ENCODE peak calls at places on chromosome 9, in six cellular contexts. B is PC-9, Y is left ventricle myocardium inferior, M is aorta, D is psoas muscle, C is upper lobe of right lung. E is an unnamed sample. For H3K36me3, the result is how much of the 10 kb centered on the place peaks cover.

GRCh38 chr9:90773593-90773992 is 28.0 kb upstream of the SYK start:
- DNase-seq in M (no peak), D (no peak), B (no peak), Y (no peak), C (no peak), E (peak)

GRCh38 chr9:677461-678097 is 163.9 kb upstream of the DMRT1 start:
- DNase-seq in B (no peak), M (no peak), D (no peak), Y (no peak), C (no peak), E (no peak)

GRCh38 chr9:116274293-116274692 is 120.7 kb downstream of the PAPPA start:
- DNase-seq in M (no peak), D (no peak), B (no peak), Y (no peak), C (no peak), E (no peak)

GRCh38 chr9:3035594-3036389 is 191.9 kb upstream of the PUM3 start:
- DNase-seq in B (no peak), D (no peak), C (no peak), M (no peak), Y (no peak), E (no peak)

GRCh38 chr9:36056896-36057295 is 20.2 kb downstream of the RECK start:
- DNase-seq in D (no peak), M (no peak), C (no peak), Y (no peak), B (no peak), E (no peak)

GRCh38 chr9:36584626-36585460 is 12.1 kb downstream of the MELK start:
- DNase-seq in D (no peak), B (peak), M (no peak), C (no peak), Y (no peak), E (no peak)

GRCh38 chr9:96858018-96858573 is 3.8 kb upstream of the ZNF782 start:
- DNase-seq in B (peak), D (no peak), C (no peak), Y (no peak), M (no peak), E (no peak)

GRCh38 chr9:137494550-137495351 is 35.6 kb upstream of the NSMF start:
- DNase-seq in M (no peak), Y (no peak), C (no peak), B (no peak), D (no peak), E (no peak)

GRCh38 chr9:72542917-72543316 is 21.5 kb downstream of the TMC1 start:
- DNase-seq in B (peak), Y (no peak), C (no peak), D (no peak), M (no peak), E (no peak)

GRCh38 chr9:112115955-112116354 is 59.1 kb downstream of the SUSD1 start:
- DNase-seq in M (no peak), Y (no peak), B (no peak), C (no peak), D (no peak), E (peak)

GRCh38 chr9:132152231-132152630 is 9.6 kb upstream of the NTNG2 start:
- DNase-seq in M (no peak), C (no peak), D (no peak), B (no peak), Y (no peak), E (no peak)

GRCh38 chr9:12469084-12469483 is 224.1 kb upstream of the TYRP1 start:
- DNase-seq in D (no peak), C (no peak), Y (no peak), M (no peak), B (no peak), E (no peak)

GRCh38 chr9:134936021-134936761 is 18.5 kb upstream of the FCN1 start:
- DNase-seq in B (no peak), M (peak), C (no peak), D (peak), Y (no peak), E (no peak)

GRCh38 chr9:94490465-94490864 is 64.4 kb upstream of the PCAT7 start:
- DNase-seq in Y (no peak), C (no peak), D (no peak), M (no peak), B (no peak), E (no peak)

GRCh38 chr9:128104171-128104618 is 23.3 kb downstream of the PTGES2 start:
- DNase-seq in M (peak), B (no peak), C (no peak), Y (no peak), D (peak), E (peak)

GRCh38 chr9:21836437-21837161 is 34.2 kb downstream of the MTAP start:
- DNase-seq in D (no peak), Y (no peak), B (peak), C (no peak), M (no peak), E (no peak)

GRCh38 chr9:10339152-10339551 is 273.6 kb downstream of the PTPRD start:
- DNase-seq in D (no peak), M (no peak), B (no peak), C (no peak), Y (no peak), E (no peak)

GRCh38 chr9:18692962-18693361 is 219.0 kb downstream of the ADAMTSL1 start:
- DNase-seq in M (no peak), D (no peak), Y (no peak), B (no peak), C (no peak), E (no peak)

GRCh38 chr9:77587036-77587435 is 61.1 kb downstream of the GNA14 start:
- DNase-seq in M (no peak), D (no peak), C (no peak), Y (no peak), B (no peak), E (no peak)

GRCh38 chr9:110640736-110641135 is 27.9 kb upstream of the MUSK start:
- DNase-seq in D (no peak), M (no peak), Y (no peak), C (no peak), B (no peak), E (no peak)

GRCh38 chr9:133708770-133709611 is 29.2 kb downstream of the SARDH start:
- DNase-seq in D (peak), Y (no peak), M (peak), C (peak), B (no peak), E (no peak)

GRCh38 chr9:134391319-134392231 is 65.3 kb downstream of the RXRA start:
- DNase-seq in C (no peak), M (no peak), B (no peak), Y (no peak), D (no peak), E (no peak)

GRCh38 chr9:94782367-94783120 is 56.0 kb downstream of the AOPEP start:
- DNase-seq in Y (no peak), C (no peak), M (no peak), D (no peak), B (no peak), E (no peak)

GRCh38 chr9:18721267-18722079 is 247.5 kb downstream of the ADAMTSL1 start:
- DNase-seq in C (peak), D (no peak), M (no peak), Y (no peak), B (no peak), E (no peak)

GRCh38 chr9:14314424-14314928 is 535 bp upstream of the NFIB start:
- DNase-seq in B (peak), Y (peak), M (peak), D (peak), C (peak), E (peak)

GRCh38 chr9:136095495-136096058 is 488 bp upstream of the NACC2 start:
- DNase-seq in M (no peak), Y (peak), C (no peak), B (peak), D (no peak), E (peak)

GRCh38 chr9:106590759-106591505 is 272.0 kb upstream of the ZNF462 start:
- DNase-seq in B (no peak), Y (no peak), M (no peak), C (no peak), D (no peak), E (no peak)

GRCh38 chr9:93657331-93658111 is 81.1 kb downstream of the PHF2 start:
- DNase-seq in Y (peak), D (peak), C (peak), M (peak), B (no peak), E (no peak)

GRCh38 chr9:82466616-82467251 is 478.2 kb downstream of the SPATA31D1 start:
- DNase-seq in D (no peak), Y (no peak), M (peak), B (no peak), C (no peak), E (no peak)

GRCh38 chr9:101465330-101465915 is 29.8 kb upstream of the ALDOB start:
- DNase-seq in D (no peak), C (no peak), M (no peak), B (peak), Y (no peak), E (peak)

GRCh38 chr9:81427870-81428269 is 261.5 kb downstream of the TLE1 start:
- DNase-seq in C (no peak), Y (no peak), B (no peak), D (no peak), M (no peak), E (no peak)

GRCh38 chr9:76717611-76718010 is 46.6 kb upstream of the PCA3 start:
- DNase-seq in M (no peak), Y (no peak), D (no peak), B (no peak), C (no peak), E (no peak)

GRCh38 chr9:80793706-80794105 is 895.6 kb downstream of the TLE1 start:
- DNase-seq in M (no peak), B (no peak), C (no peak), D (no peak), Y (no peak), E (no peak)

GRCh38 chr9:3525836-3526165 is at the start of gene RFX3:
- DNase-seq in B (peak), Y (peak), C (peak), M (peak), D (peak), E (peak)

GRCh38 chr9:121123816-121124536 is 49.2 kb downstream of the CNTRL start:
- DNase-seq in Y (no peak), M (no peak), D (no peak), C (no peak), B (no peak), E (no peak)

GRCh38 chr9:5863092-5863746 is 27.5 kb upstream of the MLANA start:
- DNase-seq in Y (no peak), M (no peak), C (no peak), B (no peak), D (no peak), E (peak)
- H3K27ac ChIP-seq in Y (no peak), M (no peak), C (no peak), B (no peak), D (no peak), E (peak)

DNA sequence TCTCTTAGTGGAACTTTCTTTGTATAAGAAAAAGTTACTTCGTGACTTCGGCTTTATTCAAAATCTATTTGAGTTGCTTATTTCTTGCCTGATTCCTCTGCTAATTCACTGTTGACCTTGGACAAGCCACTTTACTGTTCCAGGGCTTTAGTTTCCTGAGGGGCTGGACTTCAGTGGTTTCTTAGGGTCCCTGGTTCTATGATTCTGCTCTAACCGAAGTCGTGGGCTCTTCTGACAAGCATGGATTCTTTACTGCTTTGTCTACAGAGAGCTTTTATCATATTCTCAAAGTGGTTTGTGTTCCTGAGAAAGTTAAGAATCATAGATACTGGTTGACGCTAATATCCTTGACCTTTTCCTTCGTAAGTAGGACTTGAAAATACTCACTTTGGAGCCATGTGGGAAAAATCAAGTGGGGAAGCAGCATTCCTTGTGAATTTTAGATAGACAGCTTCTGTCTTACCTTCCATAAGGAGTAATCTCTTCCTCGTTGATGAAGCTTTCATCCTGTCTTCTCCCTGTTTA is 21.1 kb downstream of the EXOSC2 start:
- DNase-seq in B (no peak), Y (no peak), M (no peak), C (no peak), D (no peak), E (no peak)
- H3K4me3 ChIP-seq in B (peak), Y (peak), M (peak), C (peak), D (peak), E (peak)

GRCh38 chr9:85973238-85973637 is 32.3 kb downstream of the NAA35 start:
- DNase-seq in C (no peak), D (no peak), B (no peak), M (no peak), Y (no peak), E (no peak)

GRCh38 chr9:85984457-85984856 is 43.5 kb downstream of the NAA35 start:
- DNase-seq in B (no peak), M (no peak), C (no peak), Y (no peak), D (no peak), E (no peak)

GRCh38 chr9:85978496-85978895 is 37.5 kb downstream of the NAA35 start:
- DNase-seq in M (no peak), C (no peak), B (no peak), D (no peak), Y (no peak), E (no peak)
- H3K36me3 ChIP-seq in M (under half), C (half or more), B (under half), D (half or more), Y (half or more), E (under half)

GRCh38 chr9:70390922-70391321 is 23.5 kb downstream of the KLF9 start:
- DNase-seq in M (no peak), B (no peak), C (no peak), D (no peak), Y (no peak), E (no peak)

GRCh38 chr9:70392189-70392588 is 22.3 kb downstream of the KLF9 start:
- DNase-seq in C (no peak), D (no peak), Y (no peak), M (no peak), B (no peak), E (no peak)

GRCh38 chr9:70389188-70389587 is 25.3 kb downstream of the KLF9 start:
- DNase-seq in M (no peak), B (no peak), D (no peak), Y (no peak), C (no peak), E (no peak)

GRCh38 chr9:70387663-70388062 is 26.8 kb downstream of the KLF9 start:
- DNase-seq in Y (no peak), B (no peak), D (peak), C (no peak), M (no peak), E (no peak)

GRCh38 chr9:70389642-70390266 is 24.7 kb downstream of the KLF9 start:
- DNase-seq in D (no peak), M (no peak), C (no peak), Y (no peak), B (no peak), E (no peak)
- H3K27ac ChIP-seq in D (peak), M (no peak), C (no peak), Y (peak), B (no peak), E (no peak)

DNA sequence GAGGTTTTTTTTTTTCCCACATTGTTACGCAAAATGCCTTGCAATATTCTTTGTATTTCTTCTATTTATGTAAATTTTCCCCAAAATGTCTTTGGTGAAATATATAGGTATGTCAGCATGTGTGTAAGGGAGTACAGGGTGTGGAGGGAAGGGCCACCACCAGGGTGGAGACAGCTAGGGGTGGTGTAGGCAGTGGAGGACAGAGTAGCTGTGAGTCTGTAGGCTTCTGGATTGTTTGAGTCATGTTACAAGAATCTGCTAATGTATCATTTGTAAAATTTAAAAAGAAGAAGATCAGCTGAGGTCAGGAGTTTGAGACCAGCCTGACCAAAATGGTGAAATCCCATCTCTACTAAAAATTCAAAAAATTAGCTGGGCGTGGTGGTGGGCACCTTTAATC is 175.5 kb downstream of the NXNL2 start:
- DNase-seq in B (no peak), M (no peak), D (no peak), Y (no peak), C (no peak), E (no peak)
- H3K4me3 ChIP-seq in B (no peak), M (no peak), D (no peak), Y (no peak), C (no peak), E (no peak)